ENCODE peak calls at places on chromosomes 3 and 15, in seven cellular contexts. I, S, D, A, O, B and G are unnamed samples.

GRCh38 chr3:137330246-137330645 is 372.5 kb downstream of the IL20RB start:
- DNase-seq in I (no peak), A (no peak), S (no peak), D (no peak), B (no peak), O (no peak), G (no peak)

GRCh38 chr3:150868282-150868681 is 37.0 kb downstream of the MINDY4B start:
- DNase-seq in I (peak; percentile 35), S (no peak), D (no peak), B (peak; percentile 27), O (no peak), A (no peak), G (no peak)

GRCh38 chr3:11300970-11301369 is 28.8 kb downstream of the ATG7 start:
- DNase-seq in B (no peak), I (peak; percentile 40), A (no peak), O (no peak), D (no peak), S (no peak), G (no peak)

GRCh38 chr3:71087109-71088018 is 496.2 kb downstream of the FOXP1 start:
- DNase-seq in S (no peak), I (no peak), A (no peak), B (no peak), O (no peak), D (peak; percentile 32), G (no peak)

GRCh38 chr3:51340311-51340829 is 44.7 kb upstream of the MANF start:
- DNase-seq in O (no peak), A (no peak), I (no peak), D (peak; percentile 89), S (peak; percentile 78), B (peak; percentile 47), G (no peak)

GRCh38 chr3:113264741-113265140 is 53.4 kb downstream of the BOC start:
- DNase-seq in I (no peak), S (no peak), B (no peak), D (no peak), O (no peak), A (peak; percentile 46), G (no peak)

GRCh38 chr3:17038900-17039545 is 154.3 kb downstream of the PLCL2 start:
- DNase-seq in O (no peak), A (no peak), S (no peak), D (no peak), I (peak; percentile 55), B (no peak), G (no peak)

GRCh38 chr3:195159819-195160175 is 111.2 kb downstream of the XXYLT1 start:
- DNase-seq in S (no peak), I (no peak), A (no peak), O (no peak), D (no peak), B (no peak), G (no peak)

GRCh38 chr15:76340802-76341365 is 4.3 kb downstream of the ISL2 start:
- DNase-seq in S (no peak), B (no peak), I (no peak), O (no peak), A (peak; percentile 66), D (no peak), G (no peak)
- TF ChIP-seq CTCF in S (no peak), B (no peak), I (peak; percentile 4), O (no peak), A (peak; percentile 29), D (no peak), G (peak; percentile 61)

GRCh38 chr3:159130108-159130507 is 328.3 kb downstream of the MFSD1 start:
- DNase-seq in B (no peak), S (no peak), I (no peak), O (no peak), D (no peak), A (no peak), G (no peak)
- TF ChIP-seq CTCF in B (no peak), S (peak; percentile 13), I (no peak), O (peak; percentile 14), D (peak; percentile 14), A (no peak), G (peak; percentile 61)

GRCh38 chr15:28019594-28020320 is 79.4 kb downstream of the OCA2 start:
- DNase-seq in A (no peak), S (no peak), D (no peak), I (no peak), B (no peak), O (peak; percentile 56), G (no peak)

GRCh38 chr15:28022181-28022580 is 76.9 kb downstream of the OCA2 start:
- DNase-seq in S (no peak), B (no peak), A (no peak), I (no peak), O (no peak), D (no peak), G (no peak)

GRCh38 chr15:28020644-28021043 is 78.5 kb downstream of the OCA2 start:
- DNase-seq in A (no peak), O (no peak), D (no peak), S (no peak), B (no peak), I (no peak), G (no peak)

GRCh38 chr15:28022961-28023360 is 76.2 kb downstream of the OCA2 start:
- DNase-seq in O (no peak), A (no peak), I (no peak), D (no peak), B (no peak), S (no peak), G (no peak)

DNA sequence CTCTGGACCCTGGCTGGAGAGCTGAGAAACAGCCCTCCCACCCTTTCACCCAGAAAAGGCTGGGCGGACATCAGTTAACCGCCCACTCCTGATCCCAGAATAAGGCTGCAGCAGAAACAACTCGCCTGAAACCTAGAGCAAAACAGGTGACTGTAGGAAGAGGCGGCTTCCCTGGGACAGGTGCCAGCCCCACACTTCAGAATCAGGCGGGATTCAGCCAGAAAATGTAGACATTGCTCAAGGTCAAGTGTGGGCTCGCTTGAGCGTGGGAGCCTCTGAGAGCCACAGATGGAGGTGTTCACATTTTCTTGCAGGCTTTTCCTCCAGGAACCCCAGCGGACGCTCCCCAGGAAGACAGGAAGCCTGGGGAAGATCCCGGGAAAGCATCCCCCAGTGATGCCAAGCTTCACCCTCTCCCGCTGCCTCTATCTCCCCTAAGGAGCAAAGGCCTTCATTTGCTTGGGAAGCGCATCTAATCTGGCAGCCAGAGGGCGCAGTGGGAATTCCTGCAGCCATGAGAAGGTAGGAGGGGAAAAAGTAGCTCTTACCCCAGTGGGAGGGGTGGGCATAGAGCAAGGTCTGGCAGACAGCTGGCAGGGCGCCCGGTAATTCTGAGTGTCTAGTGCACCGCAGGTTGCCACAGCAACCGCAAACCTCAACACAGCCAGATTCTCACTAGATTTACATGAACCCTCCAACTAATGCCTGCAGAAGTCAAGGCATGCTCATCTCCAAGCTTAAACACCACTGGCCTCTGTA is 77.7 kb downstream of the OCA2 start:
- DNase-seq in S (peak; percentile 42), B (no peak), D (no peak), A (no peak), O (peak; percentile 95), I (peak; percentile 65), G (no peak)
- TF ChIP-seq CTCF in S (peak; percentile 59), B (peak; percentile 33), D (no peak), A (peak; percentile 28), O (peak; percentile 79), I (peak; percentile 38), G (peak; percentile 59)

GRCh38 chr3:185824467-185825378 is at the start of gene IGF2BP2:
- DNase-seq in O (peak; percentile 79), I (peak; percentile 83), A (peak; percentile 72), D (peak; percentile 84), S (peak; percentile 43), B (peak; percentile 44), G (peak; percentile 92)
- TF ChIP-seq CTCF in O (no peak), I (peak; percentile 47), A (no peak), D (no peak), S (no peak), B (no peak), G (peak; percentile 39)